ENCODE peak calls at places on chromosomes 16 and 17, in ten cellular contexts. One of them, this sample, is unnamed.

GRCh38 chr17:78940708-78941107 is 15.5 kb upstream of the TIMP2 start:
- DNase-seq in AG09319: no peak
- DNase-seq in ELR: peak
- DNase-seq in activated CD4-positive, alpha-beta T cell treated with anti-CD3 and anti-CD28 coated beads for 1 hour: no peak
- DNase-seq in midbrain: peak
- DNase-seq in EH: peak
- DNase-seq in heart left ventricle: no peak
- DNase-seq in left ventricle myocardium superior: no peak
- DNase-seq in NCI-H1436 treated with DMSO at 0.1 percent for 48 hours: no peak
- DNase-seq in stimulated activated CD4-positive, alpha-beta T cell treated with anti-CD3 and anti-CD28 coated beads, TNF-alpha, amount 100 ng/mL, for 4 hours: no peak
- DNase-seq in this sample: no peak

GRCh38 chr17:32912218-32912897 is 15.6 kb upstream of the TMEM98 start:
- DNase-seq in left ventricle myocardium superior: peak
- DNase-seq in NCI-H1436 treated with DMSO at 0.1 percent for 48 hours: no peak
- DNase-seq in heart left ventricle: peak
- DNase-seq in EH: peak
- DNase-seq in AG09319: peak
- DNase-seq in stimulated activated CD4-positive, alpha-beta T cell treated with anti-CD3 and anti-CD28 coated beads, TNF-alpha, amount 100 ng/mL, for 4 hours: no peak
- DNase-seq in activated CD4-positive, alpha-beta T cell treated with anti-CD3 and anti-CD28 coated beads for 1 hour: no peak
- DNase-seq in ELR: peak
- DNase-seq in midbrain: no peak
- DNase-seq in this sample: peak

GRCh38 chr16:16857012-16857411 is 478.1 kb downstream of the NPIPA7 start:
- DNase-seq in AG09319: no peak
- DNase-seq in stimulated activated CD4-positive, alpha-beta T cell treated with anti-CD3 and anti-CD28 coated beads, TNF-alpha, amount 100 ng/mL, for 4 hours: no peak
- DNase-seq in ELR: no peak
- DNase-seq in activated CD4-positive, alpha-beta T cell treated with anti-CD3 and anti-CD28 coated beads for 1 hour: no peak
- DNase-seq in EH: no peak
- DNase-seq in left ventricle myocardium superior: no peak
- DNase-seq in NCI-H1436 treated with DMSO at 0.1 percent for 48 hours: no peak
- DNase-seq in heart left ventricle: no peak
- DNase-seq in midbrain: no peak
- DNase-seq in this sample: no peak

GRCh38 chr17:36152639-36153120 is 23.8 kb downstream of the TBC1D3B start:
- DNase-seq in EH: peak
- DNase-seq in stimulated activated CD4-positive, alpha-beta T cell treated with anti-CD3 and anti-CD28 coated beads, TNF-alpha, amount 100 ng/mL, for 4 hours: no peak
- DNase-seq in midbrain: no peak
- DNase-seq in ELR: peak
- DNase-seq in heart left ventricle: no peak
- DNase-seq in NCI-H1436 treated with DMSO at 0.1 percent for 48 hours: no peak
- DNase-seq in AG09319: peak
- DNase-seq in activated CD4-positive, alpha-beta T cell treated with anti-CD3 and anti-CD28 coated beads for 1 hour: no peak
- DNase-seq in left ventricle myocardium superior: no peak
- DNase-seq in this sample: no peak

GRCh38 chr17:68307443-68307842 is 16.1 kb downstream of the ARSG start:
- DNase-seq in activated CD4-positive, alpha-beta T cell treated with anti-CD3 and anti-CD28 coated beads for 1 hour: no peak
- DNase-seq in stimulated activated CD4-positive, alpha-beta T cell treated with anti-CD3 and anti-CD28 coated beads, TNF-alpha, amount 100 ng/mL, for 4 hours: no peak
- DNase-seq in ELR: no peak
- DNase-seq in EH: no peak
- DNase-seq in midbrain: no peak
- DNase-seq in heart left ventricle: no peak
- DNase-seq in left ventricle myocardium superior: no peak
- DNase-seq in NCI-H1436 treated with DMSO at 0.1 percent for 48 hours: no peak
- DNase-seq in AG09319: no peak
- DNase-seq in this sample: no peak

GRCh38 chr17:78252701-78253635 is 21.5 kb downstream of the TMEM235 start:
- DNase-seq in heart left ventricle: peak
- DNase-seq in EH: no peak
- DNase-seq in left ventricle myocardium superior: no peak
- DNase-seq in activated CD4-positive, alpha-beta T cell treated with anti-CD3 and anti-CD28 coated beads for 1 hour: no peak
- DNase-seq in midbrain: no peak
- DNase-seq in AG09319: no peak
- DNase-seq in stimulated activated CD4-positive, alpha-beta T cell treated with anti-CD3 and anti-CD28 coated beads, TNF-alpha, amount 100 ng/mL, for 4 hours: no peak
- DNase-seq in NCI-H1436 treated with DMSO at 0.1 percent for 48 hours: no peak
- DNase-seq in ELR: no peak
- DNase-seq in this sample: no peak

GRCh38 chr17:57927048-57927723 is 28.0 kb downstream of the CUEDC1 start:
- DNase-seq in ELR: no peak
- DNase-seq in NCI-H1436 treated with DMSO at 0.1 percent for 48 hours: no peak
- DNase-seq in activated CD4-positive, alpha-beta T cell treated with anti-CD3 and anti-CD28 coated beads for 1 hour: no peak
- DNase-seq in midbrain: peak
- DNase-seq in AG09319: peak
- DNase-seq in EH: peak
- DNase-seq in left ventricle myocardium superior: peak
- DNase-seq in heart left ventricle: peak
- DNase-seq in stimulated activated CD4-positive, alpha-beta T cell treated with anti-CD3 and anti-CD28 coated beads, TNF-alpha, amount 100 ng/mL, for 4 hours: no peak
- DNase-seq in this sample: no peak

GRCh38 chr17:16428098-16428882 is 12.9 kb downstream of the TRPV2 start:
- DNase-seq in NCI-H1436 treated with DMSO at 0.1 percent for 48 hours: no peak
- DNase-seq in ELR: peak
- DNase-seq in AG09319: no peak
- DNase-seq in stimulated activated CD4-positive, alpha-beta T cell treated with anti-CD3 and anti-CD28 coated beads, TNF-alpha, amount 100 ng/mL, for 4 hours: peak
- DNase-seq in activated CD4-positive, alpha-beta T cell treated with anti-CD3 and anti-CD28 coated beads for 1 hour: peak
- DNase-seq in left ventricle myocardium superior: peak
- DNase-seq in EH: peak
- DNase-seq in midbrain: peak
- DNase-seq in heart left ventricle: peak
- DNase-seq in this sample: peak

GRCh38 chr16:87527055-87527724 is 34.4 kb upstream of the ZCCHC14 start:
- DNase-seq in activated CD4-positive, alpha-beta T cell treated with anti-CD3 and anti-CD28 coated beads for 1 hour: no peak
- DNase-seq in NCI-H1436 treated with DMSO at 0.1 percent for 48 hours: no peak
- DNase-seq in ELR: peak
- DNase-seq in left ventricle myocardium superior: no peak
- DNase-seq in AG09319: no peak
- DNase-seq in heart left ventricle: no peak
- DNase-seq in EH: peak
- DNase-seq in stimulated activated CD4-positive, alpha-beta T cell treated with anti-CD3 and anti-CD28 coated beads, TNF-alpha, amount 100 ng/mL, for 4 hours: no peak
- DNase-seq in midbrain: no peak
- DNase-seq in this sample: no peak

GRCh38 chr16:50812876-50813466 is 71.1 kb downstream of the CYLD start:
- DNase-seq in midbrain: no peak
- DNase-seq in stimulated activated CD4-positive, alpha-beta T cell treated with anti-CD3 and anti-CD28 coated beads, TNF-alpha, amount 100 ng/mL, for 4 hours: no peak
- DNase-seq in left ventricle myocardium superior: no peak
- DNase-seq in activated CD4-positive, alpha-beta T cell treated with anti-CD3 and anti-CD28 coated beads for 1 hour: no peak
- DNase-seq in heart left ventricle: no peak
- DNase-seq in EH: no peak
- DNase-seq in AG09319: no peak
- DNase-seq in ELR: no peak
- DNase-seq in NCI-H1436 treated with DMSO at 0.1 percent for 48 hours: no peak
- DNase-seq in this sample: peak

GRCh38 chr17:69864531-69864930 is 210.5 kb upstream of the KCNJ16 start:
- DNase-seq in midbrain: no peak
- DNase-seq in heart left ventricle: no peak
- DNase-seq in AG09319: no peak
- DNase-seq in activated CD4-positive, alpha-beta T cell treated with anti-CD3 and anti-CD28 coated beads for 1 hour: no peak
- DNase-seq in NCI-H1436 treated with DMSO at 0.1 percent for 48 hours: no peak
- DNase-seq in stimulated activated CD4-positive, alpha-beta T cell treated with anti-CD3 and anti-CD28 coated beads, TNF-alpha, amount 100 ng/mL, for 4 hours: no peak
- DNase-seq in ELR: no peak
- DNase-seq in left ventricle myocardium superior: no peak
- DNase-seq in EH: peak
- DNase-seq in this sample: no peak

GRCh38 chr17:12545877-12546513 is 119.7 kb upstream of the MYOCD start:
- DNase-seq in stimulated activated CD4-positive, alpha-beta T cell treated with anti-CD3 and anti-CD28 coated beads, TNF-alpha, amount 100 ng/mL, for 4 hours: no peak
- DNase-seq in activated CD4-positive, alpha-beta T cell treated with anti-CD3 and anti-CD28 coated beads for 1 hour: no peak
- DNase-seq in NCI-H1436 treated with DMSO at 0.1 percent for 48 hours: no peak
- DNase-seq in AG09319: no peak
- DNase-seq in ELR: peak
- DNase-seq in left ventricle myocardium superior: no peak
- DNase-seq in midbrain: peak
- DNase-seq in heart left ventricle: no peak
- DNase-seq in EH: peak
- DNase-seq in this sample: no peak

GRCh38 chr16:50316848-50317630 is 50.7 kb downstream of the ADCY7 start:
- DNase-seq in NCI-H1436 treated with DMSO at 0.1 percent for 48 hours: no peak
- DNase-seq in stimulated activated CD4-positive, alpha-beta T cell treated with anti-CD3 and anti-CD28 coated beads, TNF-alpha, amount 100 ng/mL, for 4 hours: no peak
- DNase-seq in AG09319: no peak
- DNase-seq in ELR: no peak
- DNase-seq in midbrain: no peak
- DNase-seq in heart left ventricle: no peak
- DNase-seq in EH: no peak
- DNase-seq in activated CD4-positive, alpha-beta T cell treated with anti-CD3 and anti-CD28 coated beads for 1 hour: no peak
- DNase-seq in left ventricle myocardium superior: no peak
- DNase-seq in this sample: no peak

GRCh38 chr16:52528393-52529080 is 18.4 kb downstream of the TOX3 start:
- DNase-seq in midbrain: no peak
- DNase-seq in EH: no peak
- DNase-seq in heart left ventricle: no peak
- DNase-seq in ELR: no peak
- DNase-seq in AG09319: no peak
- DNase-seq in NCI-H1436 treated with DMSO at 0.1 percent for 48 hours: no peak
- DNase-seq in left ventricle myocardium superior: no peak
- DNase-seq in activated CD4-positive, alpha-beta T cell treated with anti-CD3 and anti-CD28 coated beads for 1 hour: no peak
- DNase-seq in stimulated activated CD4-positive, alpha-beta T cell treated with anti-CD3 and anti-CD28 coated beads, TNF-alpha, amount 100 ng/mL, for 4 hours: no peak
- DNase-seq in this sample: peak

GRCh38 chr16:25823891-25824290 is 132.1 kb downstream of the HS3ST4 start:
- DNase-seq in stimulated activated CD4-positive, alpha-beta T cell treated with anti-CD3 and anti-CD28 coated beads, TNF-alpha, amount 100 ng/mL, for 4 hours: no peak
- DNase-seq in midbrain: no peak
- DNase-seq in NCI-H1436 treated with DMSO at 0.1 percent for 48 hours: no peak
- DNase-seq in EH: no peak
- DNase-seq in left ventricle myocardium superior: no peak
- DNase-seq in ELR: no peak
- DNase-seq in AG09319: no peak
- DNase-seq in activated CD4-positive, alpha-beta T cell treated with anti-CD3 and anti-CD28 coated beads for 1 hour: no peak
- DNase-seq in heart left ventricle: no peak
- DNase-seq in this sample: no peak